ENCODE peak calls at places on chromosomes 12 and 14, in five cellular contexts. One of them, this sample, is unnamed.

GRCh38 chr12:6171409-6172015 is 28.7 kb upstream of the CD9 start:
- DNase-seq in heart right ventricle: peak
- DNase-seq in mammary epithelial cell: no peak
- DNase-seq in upper lobe of right lung: peak
- DNase-seq in brain microvascular endothelial cell: no peak
- DNase-seq in this sample: no peak

GRCh38 chr12:74610711-74611110 is 73.1 kb downstream of the ATXN7L3B start:
- DNase-seq in heart right ventricle: no peak
- DNase-seq in mammary epithelial cell: no peak
- DNase-seq in upper lobe of right lung: no peak
- DNase-seq in brain microvascular endothelial cell: no peak
- DNase-seq in this sample: no peak

GRCh38 chr12:78406776-78407335 is 457.7 kb upstream of the SYT1 start:
- DNase-seq in heart right ventricle: no peak
- DNase-seq in mammary epithelial cell: no peak
- DNase-seq in upper lobe of right lung: no peak
- DNase-seq in brain microvascular endothelial cell: peak
- DNase-seq in this sample: no peak

GRCh38 chr12:52561880-52562449 is 9.0 kb upstream of the KRT71 start:
- DNase-seq in heart right ventricle: no peak
- DNase-seq in mammary epithelial cell: no peak
- DNase-seq in upper lobe of right lung: no peak
- DNase-seq in brain microvascular endothelial cell: peak
- DNase-seq in this sample: no peak

GRCh38 chr12:98485792-98486347 is 29.5 kb upstream of the TMPO start:
- DNase-seq in heart right ventricle: no peak
- DNase-seq in mammary epithelial cell: no peak
- DNase-seq in upper lobe of right lung: no peak
- DNase-seq in brain microvascular endothelial cell: no peak
- DNase-seq in this sample: no peak

GRCh38 chr12:116582610-116583009 is 23.4 kb downstream of the MAP1LC3B2 start:
- DNase-seq in heart right ventricle: peak
- DNase-seq in mammary epithelial cell: no peak
- DNase-seq in upper lobe of right lung: peak
- DNase-seq in brain microvascular endothelial cell: peak
- DNase-seq in this sample: no peak

GRCh38 chr14:37597538-37598084 is 2.2 kb downstream of the TTC6 start:
- DNase-seq in heart right ventricle: no peak
- DNase-seq in mammary epithelial cell: no peak
- DNase-seq in upper lobe of right lung: peak
- DNase-seq in brain microvascular endothelial cell: no peak
- DNase-seq in this sample: no peak

GRCh38 chr12:12214635-12215131 is 52.2 kb downstream of the LRP6 start:
- DNase-seq in heart right ventricle: no peak
- DNase-seq in mammary epithelial cell: peak
- DNase-seq in upper lobe of right lung: no peak
- DNase-seq in brain microvascular endothelial cell: peak
- DNase-seq in this sample: no peak

GRCh38 chr12:7017870-7018349 is 366 bp downstream of the LPCAT3 start:
- DNase-seq in heart right ventricle: no peak
- DNase-seq in mammary epithelial cell: no peak
- DNase-seq in upper lobe of right lung: no peak
- DNase-seq in brain microvascular endothelial cell: peak
- DNase-seq in this sample: no peak

GRCh38 chr12:108691995-108692808 is 39.1 kb downstream of the CORO1C start:
- DNase-seq in heart right ventricle: peak
- DNase-seq in mammary epithelial cell: no peak
- DNase-seq in upper lobe of right lung: no peak
- DNase-seq in brain microvascular endothelial cell: no peak
- DNase-seq in this sample: peak

GRCh38 chr12:67453181-67453580 is 184.0 kb downstream of the CAND1 start:
- DNase-seq in heart right ventricle: no peak
- DNase-seq in mammary epithelial cell: no peak
- DNase-seq in upper lobe of right lung: no peak
- DNase-seq in brain microvascular endothelial cell: no peak
- DNase-seq in this sample: no peak

GRCh38 chr12:38204831-38205230 is 111.7 kb upstream of the ALG10B start:
- DNase-seq in heart right ventricle: no peak
- DNase-seq in mammary epithelial cell: no peak
- DNase-seq in upper lobe of right lung: no peak
- DNase-seq in brain microvascular endothelial cell: no peak
- DNase-seq in this sample: no peak

GRCh38 chr14:37595809-37596595 is 573 bp downstream of the TTC6 start:
- DNase-seq in heart right ventricle: no peak
- DNase-seq in mammary epithelial cell: peak
- DNase-seq in upper lobe of right lung: peak
- DNase-seq in brain microvascular endothelial cell: no peak
- DNase-seq in this sample: no peak

GRCh38 chr12:113369391-113369790 is 11.0 kb downstream of the PLBD2 start:
- DNase-seq in heart right ventricle: no peak
- DNase-seq in mammary epithelial cell: no peak
- DNase-seq in upper lobe of right lung: no peak
- DNase-seq in brain microvascular endothelial cell: no peak
- DNase-seq in this sample: no peak

GRCh38 chr12:120598674-120599463 is 17.7 kb upstream of the POP5 start:
- DNase-seq in heart right ventricle: no peak
- DNase-seq in mammary epithelial cell: peak
- DNase-seq in upper lobe of right lung: no peak
- DNase-seq in brain microvascular endothelial cell: peak
- DNase-seq in this sample: no peak

GRCh38 chr12:119157528-119157927 is 21.2 kb upstream of the HSPB8 start:
- DNase-seq in heart right ventricle: peak
- DNase-seq in mammary epithelial cell: no peak
- DNase-seq in upper lobe of right lung: peak
- DNase-seq in brain microvascular endothelial cell: no peak
- DNase-seq in this sample: no peak

GRCh38 chr14:92610849-92611271 is 97.3 kb downstream of the RIN3 start:
- DNase-seq in heart right ventricle: no peak
- DNase-seq in mammary epithelial cell: no peak
- DNase-seq in upper lobe of right lung: no peak
- DNase-seq in brain microvascular endothelial cell: no peak
- DNase-seq in this sample: no peak

GRCh38 chr12:27623645-27624044 is 72.6 kb upstream of the REP15 start:
- DNase-seq in heart right ventricle: no peak
- DNase-seq in mammary epithelial cell: no peak
- DNase-seq in upper lobe of right lung: no peak
- DNase-seq in brain microvascular endothelial cell: peak
- DNase-seq in this sample: no peak

GRCh38 chr12:77947326-77947725 is 116.6 kb downstream of the NAV3 start:
- DNase-seq in heart right ventricle: no peak
- DNase-seq in mammary epithelial cell: peak
- DNase-seq in upper lobe of right lung: no peak
- DNase-seq in brain microvascular endothelial cell: peak
- DNase-seq in this sample: no peak

GRCh38 chr12:1594045-1594294 is 411 bp downstream of the FBXL14 start:
- DNase-seq in heart right ventricle: peak
- DNase-seq in mammary epithelial cell: peak
- DNase-seq in upper lobe of right lung: peak
- DNase-seq in brain microvascular endothelial cell: no peak
- DNase-seq in this sample: peak

GRCh38 chr14:23357261-23357660 is 4.6 kb upstream of the SLC22A17 start:
- DNase-seq in heart right ventricle: no peak
- DNase-seq in mammary epithelial cell: no peak
- DNase-seq in upper lobe of right lung: no peak
- DNase-seq in brain microvascular endothelial cell: no peak
- DNase-seq in this sample: no peak

GRCh38 chr12:128798543-128799341 is 25.0 kb downstream of the SLC15A4 start:
- DNase-seq in heart right ventricle: no peak
- DNase-seq in mammary epithelial cell: no peak
- DNase-seq in upper lobe of right lung: peak
- DNase-seq in brain microvascular endothelial cell: no peak
- DNase-seq in this sample: no peak

GRCh38 chr14:22570132-22570949 is 18.7 kb downstream of the DAD1 start:
- DNase-seq in heart right ventricle: peak
- DNase-seq in mammary epithelial cell: peak
- DNase-seq in upper lobe of right lung: no peak
- DNase-seq in brain microvascular endothelial cell: peak
- DNase-seq in this sample: peak

GRCh38 chr12:56487448-56488040 is 417 bp downstream of the GLS2 start:
- DNase-seq in heart right ventricle: peak
- DNase-seq in mammary epithelial cell: peak
- DNase-seq in upper lobe of right lung: peak
- DNase-seq in brain microvascular endothelial cell: no peak
- DNase-seq in this sample: peak

GRCh38 chr14:88322505-88323085 is 474 bp downstream of the KCNK10 start:
- DNase-seq in heart right ventricle: no peak
- DNase-seq in mammary epithelial cell: no peak
- DNase-seq in upper lobe of right lung: no peak
- DNase-seq in brain microvascular endothelial cell: no peak
- DNase-seq in this sample: no peak
- H3K27ac ChIP-seq in heart right ventricle: no peak
- H3K27ac ChIP-seq in mammary epithelial cell: no peak
- H3K27ac ChIP-seq in upper lobe of right lung: no peak
- H3K27ac ChIP-seq in brain microvascular endothelial cell: no peak
- H3K27ac ChIP-seq in this sample: peak

GRCh38 chr14:89254201-89254919 is 162.7 kb downstream of the FOXN3 start:
- DNase-seq in heart right ventricle: no peak
- DNase-seq in mammary epithelial cell: no peak
- DNase-seq in upper lobe of right lung: no peak
- DNase-seq in brain microvascular endothelial cell: no peak
- DNase-seq in this sample: no peak

GRCh38 chr14:89256273-89256672 is 160.8 kb downstream of the FOXN3 start:
- DNase-seq in heart right ventricle: no peak
- DNase-seq in mammary epithelial cell: no peak
- DNase-seq in upper lobe of right lung: no peak
- DNase-seq in brain microvascular endothelial cell: no peak
- DNase-seq in this sample: no peak

GRCh38 chr14:89255012-89255411 is 162.0 kb downstream of the FOXN3 start:
- DNase-seq in heart right ventricle: no peak
- DNase-seq in mammary epithelial cell: no peak
- DNase-seq in upper lobe of right lung: no peak
- DNase-seq in brain microvascular endothelial cell: no peak
- DNase-seq in this sample: no peak

GRCh38 chr14:89256951-89257350 is 160.1 kb downstream of the FOXN3 start:
- DNase-seq in heart right ventricle: no peak
- DNase-seq in mammary epithelial cell: no peak
- DNase-seq in upper lobe of right lung: no peak
- DNase-seq in brain microvascular endothelial cell: no peak
- DNase-seq in this sample: no peak

DNA sequence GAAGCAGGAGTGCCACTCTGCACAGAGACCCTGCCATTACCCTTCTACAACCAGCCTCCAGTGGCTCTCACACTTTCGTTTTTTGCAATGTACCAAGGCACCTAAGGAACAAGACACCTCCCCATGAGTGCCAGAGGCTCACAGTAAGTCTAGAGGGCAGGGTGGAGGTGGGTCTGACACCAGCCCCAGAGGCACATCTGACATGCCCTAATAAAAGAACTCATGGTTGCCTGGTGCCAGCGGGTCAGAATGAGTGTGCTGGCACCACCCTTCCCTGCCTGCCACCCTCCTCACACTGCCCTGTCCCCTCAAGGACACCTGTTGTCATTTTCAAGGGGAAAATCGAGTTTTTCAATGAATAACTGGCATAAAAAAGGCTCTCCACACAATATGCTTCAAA is 161.2 kb downstream of the FOXN3 start:
- DNase-seq in heart right ventricle: no peak
- DNase-seq in mammary epithelial cell: no peak
- DNase-seq in upper lobe of right lung: no peak
- DNase-seq in brain microvascular endothelial cell: no peak
- DNase-seq in this sample: no peak
- H3K27ac ChIP-seq in heart right ventricle: no peak
- H3K27ac ChIP-seq in mammary epithelial cell: no peak
- H3K27ac ChIP-seq in upper lobe of right lung: no peak
- H3K27ac ChIP-seq in brain microvascular endothelial cell: no peak
- H3K27ac ChIP-seq in this sample: no peak

GRCh38 chr12:19533567-19533966 is 94.3 kb downstream of the AEBP2 start:
- DNase-seq in heart right ventricle: no peak
- DNase-seq in mammary epithelial cell: no peak
- DNase-seq in upper lobe of right lung: no peak
- DNase-seq in brain microvascular endothelial cell: no peak
- DNase-seq in this sample: no peak
- H3K27ac ChIP-seq in heart right ventricle: no peak
- H3K27ac ChIP-seq in mammary epithelial cell: no peak
- H3K27ac ChIP-seq in upper lobe of right lung: no peak
- H3K27ac ChIP-seq in brain microvascular endothelial cell: no peak
- H3K27ac ChIP-seq in this sample: no peak

DNA sequence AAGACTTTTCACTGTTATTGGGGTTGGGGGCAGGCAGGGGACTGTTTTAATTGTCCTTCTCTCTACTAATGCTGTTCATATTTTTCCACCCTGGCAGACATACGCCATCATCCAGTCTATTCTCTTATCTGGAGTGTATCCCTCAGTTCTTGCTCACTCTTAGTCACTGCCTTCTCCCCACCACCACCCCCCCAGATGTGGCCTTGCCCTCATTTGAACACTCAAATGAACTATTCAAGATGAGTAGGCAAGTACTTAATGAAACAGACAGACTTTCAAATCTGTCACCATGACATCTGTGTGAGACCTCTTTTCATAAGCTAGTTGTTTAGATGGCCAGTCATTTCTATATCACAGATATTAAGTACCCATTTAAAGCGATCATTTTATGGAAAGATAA is 10.1 kb downstream of the NUDT4 start:
- DNase-seq in heart right ventricle: no peak
- DNase-seq in mammary epithelial cell: peak
- DNase-seq in upper lobe of right lung: no peak
- DNase-seq in brain microvascular endothelial cell: peak
- DNase-seq in this sample: no peak
- H3K27ac ChIP-seq in heart right ventricle: no peak
- H3K27ac ChIP-seq in mammary epithelial cell: no peak
- H3K27ac ChIP-seq in upper lobe of right lung: no peak
- H3K27ac ChIP-seq in brain microvascular endothelial cell: peak
- H3K27ac ChIP-seq in this sample: no peak

DNA sequence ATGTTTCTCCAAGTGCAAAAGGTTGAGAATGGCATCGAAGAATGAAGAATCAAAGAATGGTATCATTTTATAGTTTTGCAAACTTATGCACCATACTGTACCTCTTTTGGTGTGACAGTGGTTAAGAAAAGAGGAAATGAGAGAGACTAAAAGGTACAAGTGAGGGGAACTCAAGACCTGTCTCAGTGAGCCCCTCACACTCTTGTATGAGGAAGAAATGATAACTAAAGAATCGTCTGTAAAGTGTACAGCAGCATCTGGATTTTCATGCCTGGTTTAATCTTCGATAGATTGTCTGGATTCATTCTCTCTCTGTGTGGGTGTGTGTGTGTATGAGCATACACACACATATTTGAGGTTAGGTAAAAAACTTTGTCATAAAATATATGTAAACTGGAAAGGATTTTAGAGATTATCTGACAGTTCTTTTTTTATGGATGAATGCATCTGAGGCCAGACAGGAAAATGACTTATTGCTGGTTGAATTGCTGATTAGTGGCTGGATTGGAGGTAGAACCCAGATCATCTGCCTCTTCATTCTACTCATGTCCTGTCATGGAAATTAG is 15.9 kb upstream of the SLC38A2 start:
- DNase-seq in heart right ventricle: no peak
- DNase-seq in mammary epithelial cell: no peak
- DNase-seq in upper lobe of right lung: no peak
- DNase-seq in brain microvascular endothelial cell: no peak
- DNase-seq in this sample: no peak
- H3K27ac ChIP-seq in heart right ventricle: no peak
- H3K27ac ChIP-seq in mammary epithelial cell: peak
- H3K27ac ChIP-seq in upper lobe of right lung: peak
- H3K27ac ChIP-seq in brain microvascular endothelial cell: peak
- H3K27ac ChIP-seq in this sample: no peak